ENCODE peak calls at places on chromosomes 16 and 17, in six cellular contexts. One of them, this sample, is unnamed.

GRCh38 chr16:22006636-22007035 is 1.3 kb upstream of the MOSMO start:
- DNase-seq in tibial nerve: no peak
- DNase-seq in ovary: no peak
- DNase-seq in A549: no peak
- DNase-seq in heart left ventricle: no peak
- DNase-seq in HCT116: no peak
- DNase-seq in this sample: no peak

GRCh38 chr16:79372504-79373184 is 227.9 kb downstream of the MAF start:
- DNase-seq in tibial nerve: no peak
- DNase-seq in ovary: peak; percentile 39
- DNase-seq in A549: peak; percentile 41
- DNase-seq in heart left ventricle: no peak
- DNase-seq in HCT116: no peak
- DNase-seq in this sample: no peak

GRCh38 chr17:42760652-42761581 is at the start of gene RAMP2:
- DNase-seq in tibial nerve: no peak
- DNase-seq in ovary: peak; percentile 65
- DNase-seq in A549: no peak
- DNase-seq in heart left ventricle: no peak
- DNase-seq in HCT116: no peak
- DNase-seq in this sample: peak; percentile 43

GRCh38 chr17:4554441-4554996 is 665 bp downstream of the MYBBP1A start:
- DNase-seq in tibial nerve: no peak
- DNase-seq in ovary: peak; percentile 55
- DNase-seq in A549: no peak
- DNase-seq in heart left ventricle: peak; percentile 29
- DNase-seq in HCT116: no peak
- DNase-seq in this sample: no peak

GRCh38 chr17:2809337-2809736 is 13.1 kb downstream of the RAP1GAP2 start:
- DNase-seq in tibial nerve: no peak
- DNase-seq in ovary: no peak
- DNase-seq in A549: no peak
- DNase-seq in heart left ventricle: no peak
- DNase-seq in HCT116: no peak
- DNase-seq in this sample: no peak

GRCh38 chr17:71180801-71181385 is 939.9 kb upstream of the SOX9 start:
- DNase-seq in tibial nerve: no peak
- DNase-seq in ovary: no peak
- DNase-seq in A549: peak; percentile 34
- DNase-seq in heart left ventricle: no peak
- DNase-seq in HCT116: no peak
- DNase-seq in this sample: no peak

GRCh38 chr17:4750606-4751005 is 10.9 kb upstream of the CXCL16 start:
- DNase-seq in tibial nerve: no peak
- DNase-seq in ovary: no peak
- DNase-seq in A549: no peak
- DNase-seq in heart left ventricle: no peak
- DNase-seq in HCT116: no peak
- DNase-seq in this sample: no peak

GRCh38 chr16:58513874-58514273 is 1.4 kb upstream of the SETD6 start:
- DNase-seq in tibial nerve: no peak
- DNase-seq in ovary: no peak
- DNase-seq in A549: no peak
- DNase-seq in heart left ventricle: no peak
- DNase-seq in HCT116: no peak
- DNase-seq in this sample: no peak

GRCh38 chr17:74818306-74818705 is 41.4 kb downstream of the GRIN2C start:
- DNase-seq in tibial nerve: no peak
- DNase-seq in ovary: no peak
- DNase-seq in A549: no peak
- DNase-seq in heart left ventricle: no peak
- DNase-seq in HCT116: no peak
- DNase-seq in this sample: no peak

GRCh38 chr16:27341971-27342370 is 28.2 kb downstream of the IL4R start:
- DNase-seq in tibial nerve: no peak
- DNase-seq in ovary: no peak
- DNase-seq in A549: no peak
- DNase-seq in heart left ventricle: no peak
- DNase-seq in HCT116: no peak
- DNase-seq in this sample: no peak

GRCh38 chr16:67036323-67036741 is 7.4 kb downstream of the CBFB start:
- DNase-seq in tibial nerve: no peak
- DNase-seq in ovary: no peak
- DNase-seq in A549: no peak
- DNase-seq in heart left ventricle: no peak
- DNase-seq in HCT116: no peak
- DNase-seq in this sample: no peak

GRCh38 chr16:69888005-69888560 is 63.1 kb upstream of the CLEC18A start:
- DNase-seq in tibial nerve: no peak
- DNase-seq in ovary: no peak
- DNase-seq in A549: no peak
- DNase-seq in heart left ventricle: no peak
- DNase-seq in HCT116: no peak
- DNase-seq in this sample: no peak

GRCh38 chr16:68265078-68265925 is 976 bp downstream of the SLC7A6 start:
- DNase-seq in tibial nerve: peak; percentile 57
- DNase-seq in ovary: no peak
- DNase-seq in A549: peak; percentile 91
- DNase-seq in heart left ventricle: peak; percentile 73
- DNase-seq in HCT116: peak; percentile 68
- DNase-seq in this sample: peak; percentile 65

GRCh38 chr17:80220709-80221215 is 535 bp downstream of the SLC26A11 start:
- DNase-seq in tibial nerve: no peak
- DNase-seq in ovary: peak; percentile 61
- DNase-seq in A549: no peak
- DNase-seq in heart left ventricle: no peak
- DNase-seq in HCT116: no peak
- DNase-seq in this sample: no peak

GRCh38 chr17:75845058-75845711 is 981 bp upstream of the UNC13D start:
- DNase-seq in tibial nerve: peak; percentile 59
- DNase-seq in ovary: no peak
- DNase-seq in A549: peak; percentile 91
- DNase-seq in heart left ventricle: peak; percentile 92
- DNase-seq in HCT116: peak; percentile 96
- DNase-seq in this sample: peak; percentile 92

GRCh38 chr16:19410435-19411153 is 7.1 kb upstream of the TMC5 start:
- DNase-seq in tibial nerve: no peak
- DNase-seq in ovary: no peak
- DNase-seq in A549: peak; percentile 70
- DNase-seq in heart left ventricle: peak; percentile 26
- DNase-seq in HCT116: no peak
- DNase-seq in this sample: peak; percentile 56
- TF ChIP-seq POLR2A in tibial nerve: no peak
- TF ChIP-seq POLR2A in ovary: no peak
- TF ChIP-seq POLR2A in A549: peak; percentile 22
- TF ChIP-seq POLR2A in heart left ventricle: no peak
- TF ChIP-seq POLR2A in HCT116: no peak
- TF ChIP-seq POLR2A in this sample: no peak

GRCh38 chr17:16912021-16912962 is 59.6 kb downstream of the TNFRSF13B start:
- DNase-seq in tibial nerve: no peak
- DNase-seq in ovary: no peak
- DNase-seq in A549: no peak
- DNase-seq in heart left ventricle: no peak
- DNase-seq in HCT116: no peak
- DNase-seq in this sample: no peak
- TF ChIP-seq POLR2A in tibial nerve: no peak
- TF ChIP-seq POLR2A in ovary: no peak
- TF ChIP-seq POLR2A in A549: no peak
- TF ChIP-seq POLR2A in heart left ventricle: no peak
- TF ChIP-seq POLR2A in HCT116: no peak
- TF ChIP-seq POLR2A in this sample: no peak

GRCh38 chr16:11799017-11799381 is 1.9 kb upstream of the ZC3H7A start:
- DNase-seq in tibial nerve: no peak
- DNase-seq in ovary: no peak
- DNase-seq in A549: no peak
- DNase-seq in heart left ventricle: no peak
- DNase-seq in HCT116: no peak
- DNase-seq in this sample: no peak

GRCh38 chr16:11796227-11797165 is 562 bp downstream of the ZC3H7A start:
- DNase-seq in tibial nerve: peak; percentile 40
- DNase-seq in ovary: peak; percentile 74
- DNase-seq in A549: peak; percentile 47
- DNase-seq in heart left ventricle: peak; percentile 80
- DNase-seq in HCT116: no peak
- DNase-seq in this sample: peak; percentile 62

GRCh38 chr16:11797957-11798299 is 870 bp upstream of the ZC3H7A start:
- DNase-seq in tibial nerve: no peak
- DNase-seq in ovary: no peak
- DNase-seq in A549: peak; percentile 13
- DNase-seq in heart left ventricle: no peak
- DNase-seq in HCT116: no peak
- DNase-seq in this sample: no peak

GRCh38 chr16:11795887-11796226 is 1.2 kb downstream of the ZC3H7A start:
- DNase-seq in tibial nerve: no peak
- DNase-seq in ovary: no peak
- DNase-seq in A549: no peak
- DNase-seq in heart left ventricle: no peak
- DNase-seq in HCT116: no peak
- DNase-seq in this sample: no peak

DNA sequence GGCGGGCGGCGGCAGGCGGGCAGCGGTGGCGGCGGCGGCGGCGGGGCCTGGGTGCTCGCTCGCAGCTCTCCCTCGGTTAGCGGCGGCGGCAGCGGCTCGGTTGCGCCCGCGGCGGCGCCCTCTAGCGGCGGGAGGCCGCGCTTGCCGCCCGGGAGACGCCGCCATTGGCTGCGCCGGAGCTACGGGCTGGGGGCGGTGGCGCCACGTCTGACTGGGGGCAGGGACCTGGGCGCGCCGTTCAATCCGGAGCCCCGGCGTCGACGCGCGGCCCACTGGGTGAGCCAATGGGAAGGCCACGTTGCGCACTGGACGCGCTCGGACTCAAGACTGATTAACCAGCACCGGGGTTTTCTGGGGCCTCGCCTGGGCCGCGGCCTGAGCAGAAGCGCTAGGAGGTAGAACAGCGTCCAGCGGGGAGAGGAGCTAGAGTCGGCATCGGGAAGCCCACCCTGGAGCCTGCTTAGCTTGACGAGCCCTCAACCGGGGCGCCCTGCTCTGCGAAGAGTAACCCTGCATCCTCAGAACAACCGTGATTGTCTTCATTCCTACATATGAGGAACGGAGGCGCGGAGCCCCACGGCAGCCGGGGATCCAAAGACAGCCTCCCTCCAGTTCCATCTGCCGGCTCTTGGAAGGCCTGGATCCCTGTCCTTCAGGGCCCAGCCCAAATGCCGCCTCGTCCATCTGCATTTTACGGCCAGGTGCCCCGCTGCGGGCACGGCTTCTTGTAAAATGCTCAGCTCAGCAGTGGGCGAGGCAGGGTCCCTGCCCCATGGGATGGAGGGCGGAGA is at the start of gene ZC3H7A:
- DNase-seq in tibial nerve: peak; percentile 92
- DNase-seq in ovary: peak; percentile 96
- DNase-seq in A549: peak; percentile 99
- DNase-seq in heart left ventricle: peak; percentile 99
- DNase-seq in HCT116: peak; percentile 91
- DNase-seq in this sample: peak; percentile 99
- TF ChIP-seq POLR2A in tibial nerve: peak; percentile 59
- TF ChIP-seq POLR2A in ovary: peak; percentile 80
- TF ChIP-seq POLR2A in A549: peak; percentile 98
- TF ChIP-seq POLR2A in heart left ventricle: peak; percentile 87
- TF ChIP-seq POLR2A in HCT116: peak; percentile 84
- TF ChIP-seq POLR2A in this sample: peak; percentile 92

GRCh38 chr17:58001461-58002124 is 5.5 kb downstream of the SRSF1 start:
- DNase-seq in tibial nerve: no peak
- DNase-seq in ovary: no peak
- DNase-seq in A549: no peak
- DNase-seq in heart left ventricle: no peak
- DNase-seq in HCT116: no peak
- DNase-seq in this sample: no peak
- TF ChIP-seq POLR2A in tibial nerve: no peak
- TF ChIP-seq POLR2A in ovary: no peak
- TF ChIP-seq POLR2A in A549: no peak
- TF ChIP-seq POLR2A in heart left ventricle: no peak
- TF ChIP-seq POLR2A in HCT116: no peak
- TF ChIP-seq POLR2A in this sample: peak; percentile 34

GRCh38 chr16:57048095-57048494 is 44.3 kb upstream of the CPNE2 start:
- DNase-seq in tibial nerve: no peak
- DNase-seq in ovary: no peak
- DNase-seq in A549: no peak
- DNase-seq in heart left ventricle: no peak
- DNase-seq in HCT116: no peak
- DNase-seq in this sample: no peak

GRCh38 chr16:57042157-57043111 is 49.9 kb upstream of the CPNE2 start:
- DNase-seq in tibial nerve: no peak
- DNase-seq in ovary: no peak
- DNase-seq in A549: no peak
- DNase-seq in heart left ventricle: no peak
- DNase-seq in HCT116: no peak
- DNase-seq in this sample: no peak

GRCh38 chr16:57044931-57045693 is 47.3 kb upstream of the CPNE2 start:
- DNase-seq in tibial nerve: no peak
- DNase-seq in ovary: no peak
- DNase-seq in A549: no peak
- DNase-seq in heart left ventricle: no peak
- DNase-seq in HCT116: no peak
- DNase-seq in this sample: no peak

GRCh38 chr16:57043248-57043647 is 49.1 kb upstream of the CPNE2 start:
- DNase-seq in tibial nerve: no peak
- DNase-seq in ovary: no peak
- DNase-seq in A549: no peak
- DNase-seq in heart left ventricle: no peak
- DNase-seq in HCT116: no peak
- DNase-seq in this sample: no peak

DNA sequence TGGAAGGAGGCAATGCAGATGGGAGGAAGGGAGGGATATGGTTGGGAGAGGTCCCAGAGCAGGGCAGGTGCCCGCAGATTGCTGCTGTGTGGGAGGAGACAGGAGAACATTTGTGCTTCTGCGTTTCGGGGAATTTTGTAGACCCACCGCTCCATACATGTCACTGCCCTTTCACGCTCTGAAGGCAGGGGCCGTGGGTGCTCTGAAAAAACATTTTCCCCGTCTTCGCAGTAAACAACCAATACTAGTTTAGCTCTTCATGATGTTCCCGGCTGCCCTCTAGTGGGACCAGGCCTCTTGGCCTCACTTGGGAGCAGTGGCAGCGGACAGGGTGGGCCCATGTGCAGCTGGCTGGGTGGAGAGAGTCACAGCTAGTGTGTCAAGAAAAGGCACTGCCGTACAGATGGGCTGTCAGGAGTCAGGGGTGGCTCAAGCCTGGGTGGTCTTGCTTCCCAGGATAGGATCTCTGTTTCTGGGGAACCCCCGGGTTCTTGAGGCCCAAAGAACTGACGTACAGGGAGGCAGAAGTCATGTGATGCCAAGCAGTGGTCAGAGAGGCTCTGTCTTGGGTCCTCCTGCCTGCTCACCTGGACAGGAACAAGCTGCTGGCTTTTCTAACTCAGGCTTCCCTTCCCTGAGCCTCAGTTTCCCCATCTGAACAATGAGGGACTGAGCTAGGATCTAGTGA is 46.5 kb upstream of the CPNE2 start:
- DNase-seq in tibial nerve: peak; percentile 77
- DNase-seq in ovary: peak; percentile 71
- DNase-seq in A549: peak; percentile 48
- DNase-seq in heart left ventricle: peak; percentile 67
- DNase-seq in HCT116: peak; percentile 21
- DNase-seq in this sample: peak; percentile 57
- TF ChIP-seq POLR2A in tibial nerve: no peak
- TF ChIP-seq POLR2A in ovary: no peak
- TF ChIP-seq POLR2A in A549: no peak
- TF ChIP-seq POLR2A in heart left ventricle: no peak
- TF ChIP-seq POLR2A in HCT116: no peak
- TF ChIP-seq POLR2A in this sample: no peak

GRCh38 chr17:50151041-50151936 is 812 bp upstream of the PPP1R9B start:
- DNase-seq in tibial nerve: peak; percentile 74
- DNase-seq in ovary: peak; percentile 88
- DNase-seq in A549: peak; percentile 96
- DNase-seq in heart left ventricle: peak; percentile 95
- DNase-seq in HCT116: peak; percentile 85
- DNase-seq in this sample: peak; percentile 83
- TF ChIP-seq POLR2A in tibial nerve: peak; percentile 39
- TF ChIP-seq POLR2A in ovary: no peak
- TF ChIP-seq POLR2A in A549: peak; percentile 73
- TF ChIP-seq POLR2A in heart left ventricle: peak; percentile 62
- TF ChIP-seq POLR2A in HCT116: peak; percentile 20
- TF ChIP-seq POLR2A in this sample: no peak

This sample was measured in erythroblast.